ENCODE peak calls at places on chromosomes 3 and 15, in four cellular contexts. One of them, this sample, is unnamed.

GRCh38 chr3:185746470-185746869 is 78.4 kb downstream of the IGF2BP2 start:
- DNase-seq in sigmoid colon: no peak
- DNase-seq in OCI-LY7: no peak
- DNase-seq in cardiac fibroblast: no peak
- DNase-seq in this sample: no peak

GRCh38 chr3:178850452-178851166 is 221.0 kb downstream of the ZMAT3 start:
- DNase-seq in sigmoid colon: no peak
- DNase-seq in OCI-LY7: no peak
- DNase-seq in cardiac fibroblast: no peak
- DNase-seq in this sample: no peak

GRCh38 chr3:156615592-156616173 is 58.7 kb upstream of the TIPARP start:
- DNase-seq in sigmoid colon: no peak
- DNase-seq in OCI-LY7: no peak
- DNase-seq in cardiac fibroblast: peak; percentile 94
- DNase-seq in this sample: no peak

GRCh38 chr15:61038387-61038786 is 190.7 kb downstream of the RORA start:
- DNase-seq in sigmoid colon: no peak
- DNase-seq in OCI-LY7: no peak
- DNase-seq in cardiac fibroblast: peak; percentile 85
- DNase-seq in this sample: no peak

GRCh38 chr3:37074178-37074577 is 80.9 kb downstream of the MLH1 start:
- DNase-seq in sigmoid colon: no peak
- DNase-seq in OCI-LY7: no peak
- DNase-seq in cardiac fibroblast: peak; percentile 80
- DNase-seq in this sample: no peak

GRCh38 chr3:84175449-84175848 is 783.3 kb upstream of the CADM2 start:
- DNase-seq in sigmoid colon: no peak
- DNase-seq in OCI-LY7: no peak
- DNase-seq in cardiac fibroblast: no peak
- DNase-seq in this sample: no peak

GRCh38 chr15:78811124-78811824 is at the start of gene ADAMTS7:
- DNase-seq in sigmoid colon: peak; percentile 88
- DNase-seq in OCI-LY7: peak; percentile 61
- DNase-seq in cardiac fibroblast: peak; percentile 71
- DNase-seq in this sample: peak; percentile 98

GRCh38 chr3:183826448-183826847 is 1.1 kb upstream of the MAP6D1 start:
- DNase-seq in sigmoid colon: no peak
- DNase-seq in OCI-LY7: no peak
- DNase-seq in cardiac fibroblast: no peak
- DNase-seq in this sample: no peak

GRCh38 chr3:26437678-26438077 is 184.9 kb upstream of the LRRC3B start:
- DNase-seq in sigmoid colon: no peak
- DNase-seq in OCI-LY7: no peak
- DNase-seq in cardiac fibroblast: peak; percentile 63
- DNase-seq in this sample: no peak

GRCh38 chr3:52055537-52056351 is 627 bp downstream of the DUSP7 start:
- DNase-seq in sigmoid colon: peak; percentile 75
- DNase-seq in OCI-LY7: peak; percentile 76
- DNase-seq in cardiac fibroblast: peak; percentile 57
- DNase-seq in this sample: peak; percentile 75

GRCh38 chr3:137105277-137105977 is 147.6 kb downstream of the IL20RB start:
- DNase-seq in sigmoid colon: no peak
- DNase-seq in OCI-LY7: peak; percentile 70
- DNase-seq in cardiac fibroblast: peak; percentile 76
- DNase-seq in this sample: peak; percentile 42

GRCh38 chr3:131326307-131326706 is 55.3 kb upstream of the NUDT16 start:
- DNase-seq in sigmoid colon: no peak
- DNase-seq in OCI-LY7: no peak
- DNase-seq in cardiac fibroblast: peak; percentile 39
- DNase-seq in this sample: no peak

GRCh38 chr15:40296561-40297230 is 11.0 kb downstream of the PLCB2 start:
- DNase-seq in sigmoid colon: no peak
- DNase-seq in OCI-LY7: no peak
- DNase-seq in cardiac fibroblast: no peak
- DNase-seq in this sample: no peak

GRCh38 chr3:27134165-27134796 is 234.9 kb downstream of the NEK10 start:
- DNase-seq in sigmoid colon: peak; percentile 76
- DNase-seq in OCI-LY7: peak; percentile 62
- DNase-seq in cardiac fibroblast: peak; percentile 75
- DNase-seq in this sample: peak; percentile 66

GRCh38 chr15:70715840-70716510 is 47.4 kb downstream of the UACA start:
- DNase-seq in sigmoid colon: no peak
- DNase-seq in OCI-LY7: no peak
- DNase-seq in cardiac fibroblast: peak; percentile 48
- DNase-seq in this sample: no peak

GRCh38 chr3:178634975-178635374 is 98.7 kb downstream of the KCNMB2 start:
- DNase-seq in sigmoid colon: no peak
- DNase-seq in OCI-LY7: no peak
- DNase-seq in cardiac fibroblast: no peak
- DNase-seq in this sample: no peak

GRCh38 chr15:57634290-57634689 is 42.6 kb downstream of the MYZAP start:
- DNase-seq in sigmoid colon: no peak
- DNase-seq in OCI-LY7: no peak
- DNase-seq in cardiac fibroblast: no peak
- DNase-seq in this sample: no peak

GRCh38 chr3:115071122-115071521 is 76.0 kb downstream of the ZBTB20 start:
- DNase-seq in sigmoid colon: no peak
- DNase-seq in OCI-LY7: no peak
- DNase-seq in cardiac fibroblast: peak; percentile 25
- DNase-seq in this sample: no peak

GRCh38 chr3:191328963-191329653 is at the start of gene CCDC50:
- DNase-seq in sigmoid colon: peak; percentile 93
- DNase-seq in OCI-LY7: peak; percentile 82
- DNase-seq in cardiac fibroblast: peak; percentile 80
- DNase-seq in this sample: peak; percentile 90
- TF ChIP-seq CTCF in sigmoid colon: no peak
- TF ChIP-seq CTCF in OCI-LY7: no peak
- TF ChIP-seq CTCF in cardiac fibroblast: no peak
- TF ChIP-seq CTCF in this sample: no peak

DNA sequence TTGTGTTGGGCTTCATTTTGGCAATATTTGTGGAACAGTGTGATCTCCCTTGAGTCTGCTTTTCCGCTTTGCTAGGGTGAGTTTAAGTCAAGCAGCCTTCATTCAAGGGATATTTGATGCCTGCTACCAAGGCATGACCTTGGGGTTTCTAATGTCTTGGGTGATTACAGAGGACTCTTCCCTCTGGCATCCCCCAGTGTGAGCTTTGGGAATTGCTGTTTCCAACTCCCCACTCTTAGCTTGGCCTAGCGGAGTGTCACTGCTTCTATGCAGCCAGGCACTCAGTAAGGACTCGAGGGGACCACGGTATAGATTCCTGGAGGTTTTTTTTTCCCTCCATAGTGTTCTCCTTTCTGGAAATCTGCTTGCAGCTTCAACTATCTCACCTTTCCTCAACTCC is 21.1 kb downstream of the GCNT3 start:
- DNase-seq in sigmoid colon: no peak
- DNase-seq in OCI-LY7: no peak
- DNase-seq in cardiac fibroblast: peak; percentile 18
- DNase-seq in this sample: no peak
- TF ChIP-seq CTCF in sigmoid colon: no peak
- TF ChIP-seq CTCF in OCI-LY7: peak; percentile 32
- TF ChIP-seq CTCF in cardiac fibroblast: peak; percentile 47
- TF ChIP-seq CTCF in this sample: no peak

GRCh38 chr15:63600646-63601025 is 3.4 kb downstream of the FBXL22 start:
- DNase-seq in sigmoid colon: peak; percentile 93
- DNase-seq in OCI-LY7: no peak
- DNase-seq in cardiac fibroblast: peak; percentile 90
- DNase-seq in this sample: peak; percentile 95

GRCh38 chr15:63601727-63602185 is 4.6 kb downstream of the FBXL22 start:
- DNase-seq in sigmoid colon: no peak
- DNase-seq in OCI-LY7: no peak
- DNase-seq in cardiac fibroblast: no peak
- DNase-seq in this sample: peak; percentile 53

GRCh38 chr15:63600001-63600645 is 2.9 kb downstream of the FBXL22 start:
- DNase-seq in sigmoid colon: peak; percentile 75
- DNase-seq in OCI-LY7: no peak
- DNase-seq in cardiac fibroblast: no peak
- DNase-seq in this sample: no peak

GRCh38 chr15:63602595-63602994 is 5.4 kb downstream of the FBXL22 start:
- DNase-seq in sigmoid colon: no peak
- DNase-seq in OCI-LY7: no peak
- DNase-seq in cardiac fibroblast: no peak
- DNase-seq in this sample: no peak

DNA sequence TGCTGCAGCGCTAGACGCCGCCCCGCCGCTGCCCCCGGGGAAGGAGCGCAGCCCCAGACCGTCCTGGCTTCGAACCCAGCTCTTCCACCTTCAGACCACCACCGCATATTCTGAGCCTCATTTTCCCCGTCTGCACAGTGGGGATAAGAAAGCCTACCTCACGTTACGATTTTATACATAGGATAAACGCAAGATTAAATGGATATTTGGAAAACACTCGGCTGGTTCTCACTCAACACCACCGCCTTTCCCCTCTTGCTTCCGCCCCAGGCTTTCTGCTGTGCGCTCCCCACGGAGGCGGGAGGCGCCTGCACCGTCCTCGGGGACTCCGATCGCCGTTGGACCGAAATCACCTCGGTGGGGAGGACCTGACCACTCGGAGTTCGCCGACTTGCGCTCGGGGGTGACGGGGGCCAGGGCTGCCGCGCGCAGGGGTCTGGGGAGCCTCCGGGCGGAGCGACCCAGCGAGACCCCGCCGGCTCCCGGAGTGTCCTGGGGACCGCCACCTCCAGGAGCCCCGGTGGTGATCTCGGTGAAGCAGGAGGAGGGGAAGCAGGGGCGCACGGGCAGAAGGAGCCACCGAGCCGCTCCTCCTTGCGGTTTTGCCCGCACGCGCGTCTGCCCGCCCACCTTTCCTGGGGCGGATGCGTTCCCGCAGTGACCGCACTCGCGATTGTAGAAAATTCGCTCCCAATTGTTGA is 4.0 kb downstream of the FBXL22 start:
- DNase-seq in sigmoid colon: peak; percentile 71
- DNase-seq in OCI-LY7: no peak
- DNase-seq in cardiac fibroblast: peak; percentile 22
- DNase-seq in this sample: peak; percentile 64
- TF ChIP-seq CTCF in sigmoid colon: no peak
- TF ChIP-seq CTCF in OCI-LY7: no peak
- TF ChIP-seq CTCF in cardiac fibroblast: no peak
- TF ChIP-seq CTCF in this sample: no peak

GRCh38 chr3:134311693-134312071 is 61.0 kb upstream of the RYK start:
- DNase-seq in sigmoid colon: no peak
- DNase-seq in OCI-LY7: no peak
- DNase-seq in cardiac fibroblast: no peak
- DNase-seq in this sample: no peak

GRCh38 chr3:134313839-134314587 is 60.2 kb downstream of the AMOTL2 start:
- DNase-seq in sigmoid colon: no peak
- DNase-seq in OCI-LY7: no peak
- DNase-seq in cardiac fibroblast: peak; percentile 49
- DNase-seq in this sample: no peak

GRCh38 chr3:134314588-134315285 is 59.5 kb downstream of the AMOTL2 start:
- DNase-seq in sigmoid colon: no peak
- DNase-seq in OCI-LY7: no peak
- DNase-seq in cardiac fibroblast: peak; percentile 30
- DNase-seq in this sample: no peak

GRCh38 chr3:134312072-134312872 is 61.6 kb upstream of the RYK start:
- DNase-seq in sigmoid colon: no peak
- DNase-seq in OCI-LY7: no peak
- DNase-seq in cardiac fibroblast: peak; percentile 79
- DNase-seq in this sample: peak; percentile 55

GRCh38 chr3:134312873-134313838 is 61.1 kb downstream of the AMOTL2 start:
- DNase-seq in sigmoid colon: peak; percentile 91
- DNase-seq in OCI-LY7: no peak
- DNase-seq in cardiac fibroblast: peak; percentile 80
- DNase-seq in this sample: no peak
- TF ChIP-seq CTCF in sigmoid colon: no peak
- TF ChIP-seq CTCF in OCI-LY7: no peak
- TF ChIP-seq CTCF in cardiac fibroblast: peak; percentile 27
- TF ChIP-seq CTCF in this sample: no peak

GRCh38 chr3:149772861-149773260 is 19.5 kb downstream of the ANKUB1 start:
- DNase-seq in sigmoid colon: no peak
- DNase-seq in OCI-LY7: no peak
- DNase-seq in cardiac fibroblast: no peak
- DNase-seq in this sample: no peak

GRCh38 chr3:149768704-149769103 is 16.4 kb upstream of the COMMD2 start:
- DNase-seq in sigmoid colon: no peak
- DNase-seq in OCI-LY7: no peak
- DNase-seq in cardiac fibroblast: no peak
- DNase-seq in this sample: no peak

GRCh38 chr3:149771652-149772271 is 19.5 kb upstream of the COMMD2 start:
- DNase-seq in sigmoid colon: peak; percentile 65
- DNase-seq in OCI-LY7: peak; percentile 45
- DNase-seq in cardiac fibroblast: peak; percentile 59
- DNase-seq in this sample: peak; percentile 51

GRCh38 chr3:149767720-149768119 is 15.4 kb upstream of the COMMD2 start:
- DNase-seq in sigmoid colon: no peak
- DNase-seq in OCI-LY7: no peak
- DNase-seq in cardiac fibroblast: no peak
- DNase-seq in this sample: no peak

GRCh38 chr3:149770246-149770645 is 18.0 kb upstream of the COMMD2 start:
- DNase-seq in sigmoid colon: no peak
- DNase-seq in OCI-LY7: no peak
- DNase-seq in cardiac fibroblast: no peak
- DNase-seq in this sample: no peak
- TF ChIP-seq CTCF in sigmoid colon: no peak
- TF ChIP-seq CTCF in OCI-LY7: peak; percentile 28
- TF ChIP-seq CTCF in cardiac fibroblast: peak; percentile 3
- TF ChIP-seq CTCF in this sample: no peak

DNA sequence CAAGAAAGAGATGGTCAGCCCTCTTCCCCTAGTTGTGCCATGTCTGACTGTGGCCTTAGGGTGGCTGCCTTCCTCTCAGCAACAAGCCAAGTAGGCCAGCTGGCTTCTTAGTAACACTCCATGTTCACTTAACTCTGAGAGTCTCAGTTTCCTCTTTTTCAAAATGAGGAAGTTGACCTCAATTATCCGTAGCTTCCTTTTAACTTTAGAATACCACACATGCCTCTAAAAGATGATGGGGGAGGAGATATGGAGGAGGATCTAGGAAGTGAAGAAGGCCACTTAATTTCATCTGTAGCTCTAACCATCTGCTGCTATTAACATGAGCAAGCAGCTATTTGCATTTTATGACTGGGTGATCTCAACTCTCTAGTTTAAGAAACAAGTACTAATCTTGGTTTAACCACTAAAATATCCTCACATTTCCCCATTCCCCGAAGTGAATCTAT is 32.9 kb downstream of the CD200R1L start:
- DNase-seq in sigmoid colon: no peak
- DNase-seq in OCI-LY7: peak; percentile 89
- DNase-seq in cardiac fibroblast: no peak
- DNase-seq in this sample: peak; percentile 41
- TF ChIP-seq CTCF in sigmoid colon: no peak
- TF ChIP-seq CTCF in OCI-LY7: no peak
- TF ChIP-seq CTCF in cardiac fibroblast: no peak
- TF ChIP-seq CTCF in this sample: no peak

GRCh38 chr3:38150780-38151528 is 12.5 kb downstream of the MYD88 start:
- DNase-seq in sigmoid colon: no peak
- DNase-seq in OCI-LY7: no peak
- DNase-seq in cardiac fibroblast: no peak
- DNase-seq in this sample: no peak
- TF ChIP-seq CTCF in sigmoid colon: no peak
- TF ChIP-seq CTCF in OCI-LY7: peak; percentile 59
- TF ChIP-seq CTCF in cardiac fibroblast: no peak
- TF ChIP-seq CTCF in this sample: no peak

GRCh38 chr3:123344941-123345594 is 103.8 kb downstream of the ADCY5 start:
- DNase-seq in sigmoid colon: peak; percentile 49
- DNase-seq in OCI-LY7: no peak
- DNase-seq in cardiac fibroblast: no peak
- DNase-seq in this sample: no peak
- TF ChIP-seq CTCF in sigmoid colon: no peak
- TF ChIP-seq CTCF in OCI-LY7: no peak
- TF ChIP-seq CTCF in cardiac fibroblast: no peak
- TF ChIP-seq CTCF in this sample: no peak

GRCh38 chr3:119681279-119681678 is 4.1 kb upstream of the COX17 start:
- DNase-seq in sigmoid colon: no peak
- DNase-seq in OCI-LY7: peak; percentile 63
- DNase-seq in cardiac fibroblast: peak; percentile 65
- DNase-seq in this sample: peak; percentile 44
- TF ChIP-seq CTCF in sigmoid colon: no peak
- TF ChIP-seq CTCF in OCI-LY7: peak; percentile 82
- TF ChIP-seq CTCF in cardiac fibroblast: peak; percentile 45
- TF ChIP-seq CTCF in this sample: no peak